ENCODE peak calls at places on chromosomes 11 and 22, in five cellular contexts. X, E, T, F and C are unnamed samples.

GRCh38 chr11:10742460-10743208 is 8.4 kb upstream of the CTR9 start:
- DNase-seq in X (no peak), E (no peak), T (no peak), F (peak; percentile 23), C (peak; percentile 14)

GRCh38 chr11:61783717-61784505 is 8.5 kb downstream of the TMEM258 start:
- DNase-seq in X (no peak), E (no peak), T (no peak), F (no peak), C (no peak)

GRCh38 chr11:67517784-67518552 is 5.3 kb downstream of the CABP2 start:
- DNase-seq in X (no peak), E (no peak), T (no peak), F (no peak), C (no peak)

GRCh38 chr22:31925056-31925455 is 19.3 kb upstream of the YWHAH start:
- DNase-seq in X (no peak), E (no peak), T (no peak), F (no peak), C (no peak)

GRCh38 chr11:99418927-99419707 is 398.4 kb downstream of the CNTN5 start:
- DNase-seq in X (no peak), E (no peak), T (no peak), F (no peak), C (peak; percentile 52)

GRCh38 chr22:36395922-36396321 is 8.2 kb upstream of the MYH9 start:
- DNase-seq in X (no peak), E (no peak), T (no peak), F (no peak), C (no peak)

GRCh38 chr11:118641463-118642019 is 34.1 kb downstream of the PHLDB1 start:
- DNase-seq in X (no peak), E (no peak), T (no peak), F (no peak), C (no peak)

GRCh38 chr11:118883368-118884071 is at the start of gene CXCR5:
- DNase-seq in X (no peak), E (no peak), T (no peak), F (no peak), C (no peak)

GRCh38 chr11:83241291-83241946 is 44.7 kb downstream of the CCDC90B start:
- DNase-seq in X (peak; percentile 80), E (no peak), T (no peak), F (peak; percentile 31), C (peak; percentile 27)

GRCh38 chr11:28835317-28835716 is 727.1 kb downstream of the METTL15 start:
- DNase-seq in X (no peak), E (no peak), T (no peak), F (no peak), C (no peak)

GRCh38 chr22:31652911-31653684 is 8.9 kb downstream of the PISD start:
- DNase-seq in X (no peak), E (no peak), T (no peak), F (no peak), C (no peak)

GRCh38 chr11:41457216-41458014 is 2.0 kb downstream of the LRRC4C start:
- DNase-seq in X (no peak), E (no peak), T (no peak), F (no peak), C (no peak)

GRCh38 chr22:37173709-37174108 is 14.3 kb downstream of the C1QTNF6 start:
- DNase-seq in X (no peak), E (peak; percentile 55), T (no peak), F (no peak), C (no peak)

GRCh38 chr11:91394718-91395414 is 829.8 kb upstream of the FAT3 start:
- DNase-seq in X (no peak), E (no peak), T (no peak), F (no peak), C (peak; percentile 48)

GRCh38 chr22:37163618-37164534 is 14.2 kb upstream of the IL2RB start:
- DNase-seq in X (no peak), E (no peak), T (no peak), F (no peak), C (no peak)

GRCh38 chr11:78241475-78241874 is 52.8 kb downstream of the USP35 start:
- DNase-seq in X (no peak), E (no peak), T (no peak), F (no peak), C (no peak)

GRCh38 chr22:20987375-20987774 is 5.3 kb downstream of the LZTR1 start:
- DNase-seq in X (no peak), E (no peak), T (no peak), F (no peak), C (no peak)

GRCh38 chr22:28411125-28411524 is 268.5 kb downstream of the TTC28 start:
- DNase-seq in X (no peak), E (no peak), T (no peak), F (no peak), C (no peak)

GRCh38 chr11:118295199-118295598 is 9.3 kb upstream of the CD3E start:
- DNase-seq in X (no peak), E (no peak), T (no peak), F (no peak), C (no peak)

GRCh38 chr11:2293396-2294339 is 8.1 kb downstream of the C11orf21 start:
- DNase-seq in X (peak; percentile 14), E (no peak), T (no peak), F (no peak), C (no peak)

GRCh38 chr11:1767399-1768140 is 3.8 kb upstream of the CTSD start:
- DNase-seq in X (no peak), E (no peak), T (no peak), F (no peak), C (no peak)

GRCh38 chr11:65445101-65445603 is 22.6 kb downstream of the NEAT1 start:
- DNase-seq in X (no peak), E (peak; percentile 58), T (no peak), F (no peak), C (no peak)

GRCh38 chr11:107916671-107917241 is 11.5 kb upstream of the RAB39A start:
- DNase-seq in X (no peak), E (no peak), T (no peak), F (no peak), C (no peak)

GRCh38 chr11:11691296-11692141 is 69.7 kb upstream of the GALNT18 start:
- DNase-seq in X (no peak), E (no peak), T (no peak), F (no peak), C (no peak)

GRCh38 chr22:17422736-17423343 is 53.6 kb downstream of the CECR2 start:
- DNase-seq in X (no peak), E (no peak), T (no peak), F (no peak), C (no peak)

GRCh38 chr11:37560346-37560745 is 962.3 kb upstream of the RAG2 start:
- DNase-seq in X (no peak), E (no peak), T (no peak), F (peak; percentile 34), C (no peak)

GRCh38 chr11:44286911-44287310 is 23.0 kb downstream of the ALX4 start:
- DNase-seq in X (no peak), E (no peak), T (no peak), F (no peak), C (no peak)

GRCh38 chr11:60951909-60952741 is at the start of gene SLC15A3:
- DNase-seq in X (peak; percentile 67), E (peak; percentile 61), T (peak; percentile 46), F (no peak), C (no peak)

GRCh38 chr22:42719133-42719532 is 1.5 kb downstream of the A4GALT start:
- DNase-seq in X (peak; percentile 57), E (no peak), T (no peak), F (no peak), C (no peak)

GRCh38 chr11:47768090-47768620 is 1.0 kb upstream of the FNBP4 start:
- DNase-seq in X (peak; percentile 86), E (peak; percentile 59), T (peak; percentile 43), F (peak; percentile 28), C (peak; percentile 91)

DNA sequence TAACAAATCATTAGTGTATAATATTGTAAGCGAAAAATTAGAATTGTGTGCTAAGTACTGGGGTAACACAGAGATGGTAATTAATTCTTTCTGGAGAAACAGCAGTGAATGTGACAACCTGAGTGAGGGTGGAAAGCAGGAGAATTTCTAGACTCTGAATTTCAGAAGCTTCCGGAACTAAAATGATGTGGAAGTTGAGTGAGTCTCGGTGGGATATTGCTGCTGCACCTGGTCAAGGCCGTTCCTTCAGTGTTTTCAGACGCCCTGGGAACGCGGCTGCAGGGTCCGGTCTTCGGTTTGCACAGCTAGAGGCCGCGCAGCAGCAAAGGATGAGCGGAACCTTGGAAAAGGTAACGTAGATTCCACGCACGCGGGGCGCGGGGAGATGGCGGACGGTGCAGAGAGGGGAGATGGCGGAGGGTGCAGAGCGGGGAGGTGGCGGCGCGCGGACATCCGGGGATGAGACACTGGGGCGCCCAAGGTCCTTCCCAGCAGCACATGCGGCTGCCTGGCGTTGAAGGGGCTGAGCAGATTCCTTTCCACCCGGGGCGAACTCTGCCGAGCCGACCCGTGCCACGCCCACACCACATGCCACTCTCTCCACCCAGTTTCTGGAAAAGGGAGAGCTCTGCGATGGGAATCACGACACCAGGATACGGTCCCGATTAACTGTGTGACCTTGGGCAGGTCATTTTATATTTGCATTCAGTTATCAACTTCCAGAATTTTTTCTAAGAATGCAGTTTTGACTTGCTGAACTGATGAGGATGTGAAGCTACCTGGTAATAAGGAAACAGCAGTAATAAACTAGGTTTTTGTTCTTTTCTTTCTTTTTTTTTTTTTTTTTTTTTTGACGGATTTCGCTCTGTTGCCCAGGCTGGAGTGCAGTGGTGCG is at the start of gene MRPL48:
- DNase-seq in X (peak; percentile 93), E (peak; percentile 93), T (peak; percentile 70), F (peak; percentile 70), C (peak; percentile 67)
- TF ChIP-seq CTCF in X (no peak), E (no peak), T (peak; percentile 22), F (no peak), C (no peak)

GRCh38 chr11:129280027-129280811 is 88.1 kb upstream of the ARHGAP32 start:
- DNase-seq in X (no peak), E (no peak), T (no peak), F (no peak), C (no peak)

GRCh38 chr11:129279326-129280026 is 87.4 kb upstream of the ARHGAP32 start:
- DNase-seq in X (peak; percentile 83), E (peak; percentile 85), T (peak; percentile 53), F (no peak), C (no peak)

GRCh38 chr11:129281471-129282268 is 89.5 kb upstream of the ARHGAP32 start:
- DNase-seq in X (no peak), E (no peak), T (no peak), F (no peak), C (no peak)

GRCh38 chr11:129277216-129277838 is 85.2 kb upstream of the ARHGAP32 start:
- DNase-seq in X (no peak), E (no peak), T (no peak), F (no peak), C (no peak)

GRCh38 chr11:129278586-129279319 is 86.6 kb upstream of the ARHGAP32 start:
- DNase-seq in X (no peak), E (peak; percentile 21), T (no peak), F (no peak), C (no peak)
- H3K4me3 ChIP-seq in X (peak overlapping the region; percentile 64), E (peak overlapping the region; percentile 71), T (peak overlapping the region; percentile 57), F (peak overlapping the region; percentile 69), C (peak overlapping the region; percentile 65)

DNA sequence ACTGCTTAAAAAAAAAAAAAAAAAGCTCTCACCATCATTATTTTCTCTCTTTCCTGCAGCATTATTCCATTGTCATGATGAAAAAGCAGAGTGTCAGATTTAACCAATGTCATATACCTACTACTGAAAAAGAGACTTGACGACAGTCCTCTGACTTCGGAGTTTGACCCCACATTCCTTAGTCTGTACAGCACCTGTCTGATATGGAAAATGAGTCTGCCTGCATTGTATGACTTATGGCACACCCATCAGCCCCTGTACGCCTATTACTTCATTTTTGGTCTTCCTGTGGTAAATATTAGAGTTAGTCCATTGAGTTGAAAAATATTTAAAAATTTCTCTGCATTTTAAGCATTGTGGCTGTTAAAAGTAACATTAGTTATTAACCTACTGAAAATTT is 54.5 kb upstream of the NOX4 start:
- DNase-seq in X (no peak), E (no peak), T (no peak), F (no peak), C (no peak)
- TF ChIP-seq CTCF in X (no peak), E (no peak), T (no peak), F (no peak), C (no peak)

GRCh38 chr11:63940786-63941185 is 2.0 kb downstream of the NAA40 start:
- DNase-seq in X (no peak), E (no peak), T (no peak), F (no peak), C (no peak)
- H3K4me3 ChIP-seq in X (no peak overlapping the region), E (no peak overlapping the region), T (no peak overlapping the region), F (no peak overlapping the region), C (no peak overlapping the region)